ENCODE peak calls at places on chromosome 3, in ten cellular contexts. One of them, this sample, is unnamed.

GRCh38 chr3:101159478-101159877 is 160.9 kb downstream of the IMPG2 start:
- DNase-seq in AG04450: no peak
- DNase-seq in left ventricle myocardium inferior: no peak
- DNase-seq in CD8-positive, alpha-beta T cell: no peak
- DNase-seq in choroid plexus epithelial cell: no peak
- DNase-seq in GM12865: no peak
- DNase-seq in skeletal muscle cell: no peak
- DNase-seq in NT2/D1: no peak
- DNase-seq in ascending aorta: no peak
- DNase-seq in uterus: no peak
- DNase-seq in this sample: no peak

GRCh38 chr3:10709110-10709781 is 106.8 kb upstream of the SLC6A11 start:
- DNase-seq in AG04450: no peak
- DNase-seq in left ventricle myocardium inferior: no peak
- DNase-seq in CD8-positive, alpha-beta T cell: no peak
- DNase-seq in choroid plexus epithelial cell: no peak
- DNase-seq in GM12865: no peak
- DNase-seq in skeletal muscle cell: no peak
- DNase-seq in NT2/D1: no peak
- DNase-seq in ascending aorta: no peak
- DNase-seq in uterus: no peak
- DNase-seq in this sample: no peak

GRCh38 chr3:113927556-113927955 is 20.3 kb upstream of the ZDHHC23 start:
- DNase-seq in AG04450: no peak
- DNase-seq in left ventricle myocardium inferior: no peak
- DNase-seq in CD8-positive, alpha-beta T cell: no peak
- DNase-seq in choroid plexus epithelial cell: no peak
- DNase-seq in GM12865: no peak
- DNase-seq in skeletal muscle cell: no peak
- DNase-seq in NT2/D1: no peak
- DNase-seq in ascending aorta: no peak
- DNase-seq in uterus: no peak
- DNase-seq in this sample: no peak

GRCh38 chr3:195162033-195162669 is 108.8 kb downstream of the XXYLT1 start:
- DNase-seq in AG04450: no peak
- DNase-seq in left ventricle myocardium inferior: no peak
- DNase-seq in CD8-positive, alpha-beta T cell: no peak
- DNase-seq in choroid plexus epithelial cell: no peak
- DNase-seq in GM12865: peak; percentile 79
- DNase-seq in skeletal muscle cell: no peak
- DNase-seq in NT2/D1: no peak
- DNase-seq in ascending aorta: no peak
- DNase-seq in uterus: peak; percentile 59
- DNase-seq in this sample: no peak

GRCh38 chr3:14876942-14877341 is 58.2 kb downstream of the FGD5 start:
- DNase-seq in AG04450: no peak
- DNase-seq in left ventricle myocardium inferior: peak; percentile 40
- DNase-seq in CD8-positive, alpha-beta T cell: no peak
- DNase-seq in choroid plexus epithelial cell: peak; percentile 7
- DNase-seq in GM12865: no peak
- DNase-seq in skeletal muscle cell: no peak
- DNase-seq in NT2/D1: no peak
- DNase-seq in ascending aorta: peak; percentile 31
- DNase-seq in uterus: peak; percentile 69
- DNase-seq in this sample: peak; percentile 84

GRCh38 chr3:171108066-171108465 is 81.5 kb upstream of the SLC2A2 start:
- DNase-seq in AG04450: no peak
- DNase-seq in left ventricle myocardium inferior: no peak
- DNase-seq in CD8-positive, alpha-beta T cell: no peak
- DNase-seq in choroid plexus epithelial cell: no peak
- DNase-seq in GM12865: no peak
- DNase-seq in skeletal muscle cell: no peak
- DNase-seq in NT2/D1: no peak
- DNase-seq in ascending aorta: no peak
- DNase-seq in uterus: no peak
- DNase-seq in this sample: no peak

GRCh38 chr3:122377975-122378374 is 5.1 kb downstream of the MIX23 start:
- DNase-seq in AG04450: no peak
- DNase-seq in left ventricle myocardium inferior: no peak
- DNase-seq in CD8-positive, alpha-beta T cell: no peak
- DNase-seq in choroid plexus epithelial cell: no peak
- DNase-seq in GM12865: no peak
- DNase-seq in skeletal muscle cell: no peak
- DNase-seq in NT2/D1: no peak
- DNase-seq in ascending aorta: no peak
- DNase-seq in uterus: no peak
- DNase-seq in this sample: no peak

GRCh38 chr3:41026394-41027177 is 172.7 kb upstream of the CTNNB1 start:
- DNase-seq in AG04450: peak; percentile 7
- DNase-seq in left ventricle myocardium inferior: peak; percentile 69
- DNase-seq in CD8-positive, alpha-beta T cell: no peak
- DNase-seq in choroid plexus epithelial cell: peak; percentile 98
- DNase-seq in GM12865: no peak
- DNase-seq in skeletal muscle cell: peak; percentile 68
- DNase-seq in NT2/D1: no peak
- DNase-seq in ascending aorta: no peak
- DNase-seq in uterus: peak; percentile 80
- DNase-seq in this sample: no peak

DNA sequence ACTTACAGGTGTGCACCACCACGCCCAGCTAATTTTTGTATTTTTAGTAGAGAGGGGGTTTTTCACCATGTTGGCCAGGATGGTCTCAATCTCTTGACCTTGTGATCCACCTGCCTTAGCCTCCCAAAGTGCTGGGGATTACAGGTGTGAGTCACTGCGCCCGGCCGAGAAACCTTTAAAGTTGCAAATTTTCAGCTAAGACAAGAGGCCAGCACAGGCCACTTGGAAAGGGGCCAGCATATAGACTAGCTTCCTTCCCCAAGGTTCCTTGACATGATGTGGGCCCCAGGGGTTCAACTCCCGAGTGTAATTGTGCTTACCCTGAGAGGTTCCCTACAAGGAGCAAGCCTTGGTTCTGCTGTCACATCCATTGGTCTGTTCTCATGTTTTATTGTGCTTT is 21.3 kb downstream of the C3orf62 start:
- DNase-seq in AG04450: no peak
- DNase-seq in left ventricle myocardium inferior: no peak
- DNase-seq in CD8-positive, alpha-beta T cell: no peak
- DNase-seq in choroid plexus epithelial cell: no peak
- DNase-seq in GM12865: no peak
- DNase-seq in skeletal muscle cell: no peak
- DNase-seq in NT2/D1: no peak
- DNase-seq in ascending aorta: no peak
- DNase-seq in uterus: peak; percentile 8
- DNase-seq in this sample: no peak
- H3K4me3 ChIP-seq in AG04450: no peak overlapping the region
- H3K4me3 ChIP-seq in left ventricle myocardium inferior: no peak overlapping the region
- H3K4me3 ChIP-seq in CD8-positive, alpha-beta T cell: no peak overlapping the region
- H3K4me3 ChIP-seq in choroid plexus epithelial cell: no peak overlapping the region
- H3K4me3 ChIP-seq in GM12865: no peak overlapping the region
- H3K4me3 ChIP-seq in skeletal muscle cell: no peak overlapping the region
- H3K4me3 ChIP-seq in NT2/D1: no peak overlapping the region
- H3K4me3 ChIP-seq in ascending aorta: no peak overlapping the region
- H3K4me3 ChIP-seq in uterus: no peak overlapping the region
- H3K4me3 ChIP-seq in this sample: no peak overlapping the region

GRCh38 chr3:192885374-192885773 is 32.3 kb downstream of the MB21D2 start:
- DNase-seq in AG04450: no peak
- DNase-seq in left ventricle myocardium inferior: no peak
- DNase-seq in CD8-positive, alpha-beta T cell: no peak
- DNase-seq in choroid plexus epithelial cell: no peak
- DNase-seq in GM12865: no peak
- DNase-seq in skeletal muscle cell: no peak
- DNase-seq in NT2/D1: no peak
- DNase-seq in ascending aorta: no peak
- DNase-seq in uterus: no peak
- DNase-seq in this sample: no peak

GRCh38 chr3:192889694-192890093 is 28.0 kb downstream of the MB21D2 start:
- DNase-seq in AG04450: no peak
- DNase-seq in left ventricle myocardium inferior: no peak
- DNase-seq in CD8-positive, alpha-beta T cell: no peak
- DNase-seq in choroid plexus epithelial cell: no peak
- DNase-seq in GM12865: no peak
- DNase-seq in skeletal muscle cell: no peak
- DNase-seq in NT2/D1: no peak
- DNase-seq in ascending aorta: no peak
- DNase-seq in uterus: no peak
- DNase-seq in this sample: no peak

GRCh38 chr3:192888121-192888520 is 29.5 kb downstream of the MB21D2 start:
- DNase-seq in AG04450: no peak
- DNase-seq in left ventricle myocardium inferior: no peak
- DNase-seq in CD8-positive, alpha-beta T cell: no peak
- DNase-seq in choroid plexus epithelial cell: no peak
- DNase-seq in GM12865: no peak
- DNase-seq in skeletal muscle cell: no peak
- DNase-seq in NT2/D1: no peak
- DNase-seq in ascending aorta: no peak
- DNase-seq in uterus: no peak
- DNase-seq in this sample: no peak

GRCh38 chr3:192887047-192887446 is 30.6 kb downstream of the MB21D2 start:
- DNase-seq in AG04450: no peak
- DNase-seq in left ventricle myocardium inferior: no peak
- DNase-seq in CD8-positive, alpha-beta T cell: no peak
- DNase-seq in choroid plexus epithelial cell: peak; percentile 74
- DNase-seq in GM12865: peak; percentile 77
- DNase-seq in skeletal muscle cell: no peak
- DNase-seq in NT2/D1: no peak
- DNase-seq in ascending aorta: no peak
- DNase-seq in uterus: no peak
- DNase-seq in this sample: no peak

DNA sequence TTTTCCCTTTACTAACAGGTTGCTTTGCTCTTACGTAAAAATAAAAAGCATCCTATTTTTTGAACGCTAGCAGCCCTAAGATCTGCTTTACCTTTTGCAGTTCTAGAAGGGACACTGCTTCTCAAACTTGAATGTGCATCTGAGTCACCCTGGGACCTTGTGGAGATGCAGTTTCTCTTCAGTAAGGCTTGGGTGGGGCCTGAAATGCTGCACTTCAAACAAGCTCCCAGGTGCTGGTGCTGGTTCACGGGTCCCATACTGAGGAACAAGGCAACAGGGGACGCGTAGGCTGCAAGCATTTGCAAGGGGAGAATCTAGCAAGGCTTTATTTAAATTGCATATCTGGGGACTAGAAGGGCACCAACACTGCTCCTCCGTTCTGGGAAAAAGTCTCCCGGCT is 30.0 kb downstream of the MB21D2 start:
- DNase-seq in AG04450: no peak
- DNase-seq in left ventricle myocardium inferior: no peak
- DNase-seq in CD8-positive, alpha-beta T cell: no peak
- DNase-seq in choroid plexus epithelial cell: no peak
- DNase-seq in GM12865: peak; percentile 74
- DNase-seq in skeletal muscle cell: no peak
- DNase-seq in NT2/D1: no peak
- DNase-seq in ascending aorta: no peak
- DNase-seq in uterus: no peak
- DNase-seq in this sample: no peak
- H3K4me3 ChIP-seq in AG04450: no peak overlapping the region
- H3K4me3 ChIP-seq in left ventricle myocardium inferior: no peak overlapping the region
- H3K4me3 ChIP-seq in CD8-positive, alpha-beta T cell: no peak overlapping the region
- H3K4me3 ChIP-seq in choroid plexus epithelial cell: no peak overlapping the region
- H3K4me3 ChIP-seq in GM12865: peak overlapping the region; percentile 54
- H3K4me3 ChIP-seq in skeletal muscle cell: no peak overlapping the region
- H3K4me3 ChIP-seq in NT2/D1: no peak overlapping the region
- H3K4me3 ChIP-seq in ascending aorta: no peak overlapping the region
- H3K4me3 ChIP-seq in uterus: no peak overlapping the region
- H3K4me3 ChIP-seq in this sample: no peak overlapping the region

GRCh38 chr3:147940846-147941245 is 531.7 kb downstream of the ZIC1 start:
- DNase-seq in AG04450: no peak
- DNase-seq in left ventricle myocardium inferior: no peak
- DNase-seq in CD8-positive, alpha-beta T cell: no peak
- DNase-seq in choroid plexus epithelial cell: no peak
- DNase-seq in GM12865: no peak
- DNase-seq in skeletal muscle cell: no peak
- DNase-seq in NT2/D1: no peak
- DNase-seq in ascending aorta: no peak
- DNase-seq in uterus: no peak
- DNase-seq in this sample: no peak

GRCh38 chr3:147940400-147940799 is 531.2 kb downstream of the ZIC1 start:
- DNase-seq in AG04450: no peak
- DNase-seq in left ventricle myocardium inferior: no peak
- DNase-seq in CD8-positive, alpha-beta T cell: no peak
- DNase-seq in choroid plexus epithelial cell: peak; percentile 48
- DNase-seq in GM12865: no peak
- DNase-seq in skeletal muscle cell: no peak
- DNase-seq in NT2/D1: no peak
- DNase-seq in ascending aorta: no peak
- DNase-seq in uterus: no peak
- DNase-seq in this sample: no peak

GRCh38 chr3:147943265-147943945 is 534.2 kb downstream of the ZIC1 start:
- DNase-seq in AG04450: peak; percentile 71
- DNase-seq in left ventricle myocardium inferior: no peak
- DNase-seq in CD8-positive, alpha-beta T cell: no peak
- DNase-seq in choroid plexus epithelial cell: peak; percentile 91
- DNase-seq in GM12865: no peak
- DNase-seq in skeletal muscle cell: peak; percentile 85
- DNase-seq in NT2/D1: no peak
- DNase-seq in ascending aorta: no peak
- DNase-seq in uterus: no peak
- DNase-seq in this sample: no peak

GRCh38 chr3:147941984-147942383 is 532.8 kb downstream of the ZIC1 start:
- DNase-seq in AG04450: no peak
- DNase-seq in left ventricle myocardium inferior: no peak
- DNase-seq in CD8-positive, alpha-beta T cell: no peak
- DNase-seq in choroid plexus epithelial cell: no peak
- DNase-seq in GM12865: no peak
- DNase-seq in skeletal muscle cell: no peak
- DNase-seq in NT2/D1: no peak
- DNase-seq in ascending aorta: no peak
- DNase-seq in uterus: no peak
- DNase-seq in this sample: no peak

DNA sequence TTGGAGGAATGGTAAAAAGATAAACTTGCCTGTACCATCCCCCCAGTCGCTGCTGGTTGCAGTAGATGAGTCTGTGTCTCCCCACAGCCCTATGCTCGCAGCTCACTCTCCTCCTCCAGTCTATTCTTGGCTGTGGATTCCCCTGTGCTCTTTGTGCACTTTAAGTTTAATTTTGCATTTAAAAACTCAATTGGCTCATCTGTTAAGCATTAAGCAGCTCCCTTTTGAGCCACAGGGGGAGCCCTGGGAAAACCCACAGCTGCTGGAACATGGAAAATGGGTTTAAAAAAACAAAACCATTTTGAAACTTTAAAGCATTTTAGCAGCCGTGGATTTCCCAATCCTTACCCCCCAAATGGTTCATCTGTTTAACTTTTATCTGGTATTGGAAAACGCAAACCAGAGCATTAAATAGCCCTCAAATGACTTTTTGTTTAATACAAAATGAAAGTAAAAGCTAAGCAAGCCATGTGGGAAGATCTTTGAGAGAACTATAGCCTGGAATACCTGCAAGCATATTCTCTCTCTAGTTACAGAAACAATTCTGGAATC is 536.9 kb downstream of the ZIC1 start:
- DNase-seq in AG04450: peak; percentile 88
- DNase-seq in left ventricle myocardium inferior: peak; percentile 33
- DNase-seq in CD8-positive, alpha-beta T cell: no peak
- DNase-seq in choroid plexus epithelial cell: peak; percentile 98
- DNase-seq in GM12865: peak; percentile 69
- DNase-seq in skeletal muscle cell: peak; percentile 93
- DNase-seq in NT2/D1: no peak
- DNase-seq in ascending aorta: no peak
- DNase-seq in uterus: peak; percentile 22
- DNase-seq in this sample: no peak
- H3K4me3 ChIP-seq in AG04450: peak overlapping the region; percentile 43
- H3K4me3 ChIP-seq in left ventricle myocardium inferior: peak overlapping the region; percentile 54
- H3K4me3 ChIP-seq in CD8-positive, alpha-beta T cell: no peak overlapping the region
- H3K4me3 ChIP-seq in choroid plexus epithelial cell: peak overlapping the region; percentile 36
- H3K4me3 ChIP-seq in GM12865: peak overlapping the region; percentile 52
- H3K4me3 ChIP-seq in skeletal muscle cell: peak overlapping the region; percentile 33
- H3K4me3 ChIP-seq in NT2/D1: no peak overlapping the region
- H3K4me3 ChIP-seq in ascending aorta: peak overlapping the region; percentile 56
- H3K4me3 ChIP-seq in uterus: peak overlapping the region; percentile 17
- H3K4me3 ChIP-seq in this sample: no peak overlapping the region

GRCh38 chr3:175307642-175308041 is 448.5 kb downstream of the NAALADL2 start:
- DNase-seq in AG04450: no peak
- DNase-seq in left ventricle myocardium inferior: no peak
- DNase-seq in CD8-positive, alpha-beta T cell: no peak
- DNase-seq in choroid plexus epithelial cell: no peak
- DNase-seq in GM12865: no peak
- DNase-seq in skeletal muscle cell: no peak
- DNase-seq in NT2/D1: no peak
- DNase-seq in ascending aorta: no peak
- DNase-seq in uterus: no peak
- DNase-seq in this sample: no peak
- H3K4me3 ChIP-seq in AG04450: no peak overlapping the region
- H3K4me3 ChIP-seq in left ventricle myocardium inferior: peak overlapping the region; percentile 32
- H3K4me3 ChIP-seq in CD8-positive, alpha-beta T cell: no peak overlapping the region
- H3K4me3 ChIP-seq in choroid plexus epithelial cell: no peak overlapping the region
- H3K4me3 ChIP-seq in GM12865: peak overlapping the region; percentile 20
- H3K4me3 ChIP-seq in skeletal muscle cell: no peak overlapping the region
- H3K4me3 ChIP-seq in NT2/D1: no peak overlapping the region
- H3K4me3 ChIP-seq in ascending aorta: no peak overlapping the region
- H3K4me3 ChIP-seq in uterus: no peak overlapping the region
- H3K4me3 ChIP-seq in this sample: no peak overlapping the region

This sample was measured in prostate gland.